ENCODE peak calls at places on chromosome 7, in ten cellular contexts. X is LoVo; Z is activated T-cell treated with anti-CD3 and anti-CD28 coated beads for 1 hour; I is omental fat pad; O is fibroblast of the aortic adventitia; V is activated CD4-positive, alpha-beta T cell treated with anti-CD3 and anti-CD28 coated beads, Interleukin-2, amount 50 U/mL, for 48 hours; S is B cell; T is activated naive CD4-positive, alpha-beta T cell; Y is PC-3; N is AG08396. J is an unnamed sample.
A peak's percentile ranks its signal among the peaks of the same experiment; 100 is the strongest.

GRCh38 chr7:33152087-33152486 is 22.7 kb downstream of the BBS9 start:
- DNase-seq in X (no peak), Z (no peak), I (no peak), O (no peak), V (no peak), S (no peak), T (no peak), Y (no peak), N (no peak), J (no peak)

GRCh38 chr7:19404912-19405329 is 259.7 kb upstream of the FERD3L start:
- DNase-seq in X (peak; percentile 61), Z (no peak), I (no peak), O (peak; percentile 97), V (no peak), S (no peak), T (no peak), Y (peak; percentile 96), N (peak; percentile 59), J (no peak)

GRCh38 chr7:130894146-130895005 is 160.4 kb upstream of the KLF14 start:
- DNase-seq in X (peak; percentile 97), Z (no peak), I (no peak), O (peak; percentile 63), V (peak; percentile 49), S (no peak), T (no peak), Y (peak; percentile 80), N (no peak), J (no peak)

GRCh38 chr7:55245271-55245723 is 119.8 kb upstream of the LANCL2 start:
- DNase-seq in X (peak; percentile 35), Z (no peak), I (no peak), O (peak; percentile 70), V (no peak), S (no peak), T (no peak), Y (peak; percentile 49), N (peak; percentile 76), J (no peak)

GRCh38 chr7:131620673-131621609 is 64.5 kb upstream of the PODXL start:
- DNase-seq in X (no peak), Z (no peak), I (no peak), O (no peak), V (no peak), S (no peak), T (no peak), Y (no peak), N (no peak), J (no peak)

GRCh38 chr7:108603922-108604684 is 34.4 kb downstream of the DNAJB9 start:
- DNase-seq in X (peak; percentile 36), Z (no peak), I (no peak), O (no peak), V (no peak), S (no peak), T (no peak), Y (peak; percentile 22), N (no peak), J (no peak)

GRCh38 chr7:17988136-17988535 is 39.5 kb downstream of the PRPS1L1 start:
- DNase-seq in X (no peak), Z (no peak), I (no peak), O (no peak), V (no peak), S (no peak), T (no peak), Y (no peak), N (no peak), J (no peak)

GRCh38 chr7:10973942-10974716 is 457 bp downstream of the PHF14 start:
- DNase-seq in X (peak; percentile 38), Z (peak; percentile 5), I (no peak), O (peak; percentile 35), V (peak; percentile 37), S (no peak), T (no peak), Y (peak; percentile 28), N (peak; percentile 63), J (peak; percentile 33)

GRCh38 chr7:126790763-126791162 is 462.0 kb downstream of the GRM8 start:
- DNase-seq in X (no peak), Z (no peak), I (no peak), O (no peak), V (no peak), S (no peak), T (no peak), Y (no peak), N (no peak), J (no peak)

GRCh38 chr7:140358771-140359095 is 39.6 kb downstream of the SLC37A3 start:
- DNase-seq in X (no peak), Z (no peak), I (no peak), O (no peak), V (peak; percentile 52), S (no peak), T (no peak), Y (no peak), N (no peak), J (no peak)

GRCh38 chr7:100655908-100656674 is at the start of gene ACTL6B:
- DNase-seq in X (no peak), Z (peak; percentile 36), I (no peak), O (no peak), V (peak; percentile 76), S (peak; percentile 77), T (no peak), Y (no peak), N (peak; percentile 92), J (peak; percentile 55)

GRCh38 chr7:45106820-45107219 is 4.7 kb downstream of the TBRG4 start:
- DNase-seq in X (no peak), Z (no peak), I (no peak), O (no peak), V (no peak), S (no peak), T (no peak), Y (no peak), N (no peak), J (no peak)